ENCODE peak calls at places on chromosomes 2 and 18, in ten cellular contexts. O is mucosa of descending colon; N is heart left ventricle; A is cardiac fibroblast; H is skeletal muscle cell; S is PC-3; Y is CD8-positive, alpha-beta memory T cell; C is fibroblast of pulmonary artery; R is fibroblast of mammary gland; W is SJSA1. P is an unnamed sample.

GRCh38 chr18:78728301-78729098 is 251.1 kb upstream of the SALL3 start:
- DNase-seq in Y (no peak), C (no peak), R (no peak), S (no peak), O (no peak), H (no peak), N (no peak), A (no peak), W (no peak), P (no peak)

GRCh38 chr2:130370490-130370889 is 14.6 kb downstream of the PTPN18 start:
- DNase-seq in N (no peak), O (no peak), C (no peak), Y (peak), R (no peak), S (no peak), A (no peak), W (no peak), H (no peak), P (no peak)

GRCh38 chr2:180411631-180412030 is 404.5 kb upstream of the CWC22 start:
- DNase-seq in N (no peak), R (no peak), W (no peak), S (peak), H (no peak), O (no peak), A (peak), Y (no peak), C (peak), P (no peak)

GRCh38 chr2:84904151-84904550 is 1.3 kb upstream of the TMSB10 start:
- DNase-seq in N (no peak), S (no peak), R (no peak), H (no peak), O (no peak), W (no peak), C (no peak), A (no peak), Y (peak), P (no peak)

GRCh38 chr2:145421841-145422240 is 901.9 kb upstream of the ZEB2 start:
- DNase-seq in C (no peak), N (no peak), R (peak), S (no peak), H (no peak), O (no peak), W (no peak), A (no peak), Y (no peak), P (no peak)

GRCh38 chr2:75289771-75290170 is 90.5 kb upstream of the TACR1 start:
- DNase-seq in Y (no peak), O (no peak), S (no peak), C (no peak), N (no peak), A (peak), W (no peak), H (no peak), R (peak), P (peak)

GRCh38 chr2:105373895-105374401 is 24.9 kb downstream of the FHL2 start:
- DNase-seq in N (no peak), O (no peak), C (no peak), S (no peak), W (peak), R (no peak), Y (no peak), H (no peak), A (no peak), P (peak)

GRCh38 chr18:37294951-37295350 is 270.6 kb downstream of the CELF4 start:
- DNase-seq in N (no peak), W (no peak), H (no peak), C (peak), A (peak), S (peak), R (peak), Y (no peak), O (peak), P (peak)

GRCh38 chr2:176081993-176082884 is 1.5 kb downstream of the EVX2 start:
- DNase-seq in A (no peak), H (no peak), O (no peak), C (no peak), S (no peak), N (no peak), R (no peak), Y (no peak), W (no peak), P (no peak)

DNA sequence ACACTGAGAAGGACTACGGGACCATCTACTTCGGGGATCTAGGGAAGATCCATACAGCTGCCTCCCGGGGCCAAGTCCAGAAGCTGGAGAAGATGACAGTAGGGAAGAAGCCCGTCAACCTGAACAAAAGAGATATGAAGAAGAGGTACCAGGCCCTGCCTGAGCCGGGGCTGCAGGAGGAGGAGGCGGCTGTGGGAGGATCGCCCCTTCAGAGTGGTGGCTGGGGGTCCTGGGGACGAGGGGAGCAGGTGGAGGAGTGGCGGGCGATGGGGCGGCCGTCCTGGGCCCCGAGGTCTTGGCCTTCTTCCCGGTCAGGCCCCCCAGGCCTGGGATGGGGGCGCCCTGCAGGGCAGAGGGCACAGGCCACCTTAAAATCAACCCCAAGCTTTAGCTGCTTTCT is 524 bp downstream of the ANKRD30B start:
- DNase-seq in R (no peak), W (no peak), A (no peak), S (no peak), C (no peak), O (no peak), Y (no peak), N (no peak), H (no peak), P (no peak)
- H3K4me3 ChIP-seq in R (no peak), W (no peak), A (no peak), S (no peak), C (no peak), O (no peak), Y (no peak), N (no peak), H (no peak), P (no peak)

GRCh38 chr18:3454365-3455089 is 4.6 kb downstream of the TGIF1 start:
- DNase-seq in O (no peak), S (peak), A (peak), W (peak), H (no peak), N (peak), Y (peak), C (peak), R (peak), P (peak)

GRCh38 chr18:3455090-3455640 is 5.2 kb downstream of the TGIF1 start:
- DNase-seq in H (no peak), Y (no peak), N (no peak), C (no peak), R (no peak), O (no peak), A (no peak), W (no peak), S (no peak), P (no peak)

GRCh38 chr18:3456686-3457069 is 6.7 kb downstream of the TGIF1 start:
- DNase-seq in R (no peak), Y (no peak), N (no peak), O (no peak), W (no peak), H (no peak), S (peak), A (no peak), C (no peak), P (peak)

GRCh38 chr18:3457261-3457724 is 7.3 kb downstream of the TGIF1 start:
- DNase-seq in H (no peak), S (no peak), Y (no peak), N (no peak), A (no peak), O (peak), W (no peak), C (no peak), R (no peak), P (no peak)

GRCh38 chr18:3455938-3456685 is 6.1 kb downstream of the TGIF1 start:
- DNase-seq in Y (no peak), H (no peak), S (peak), N (no peak), W (peak), R (peak), A (peak), C (peak), O (no peak), P (peak)
- H3K4me3 ChIP-seq in Y (no peak), H (peak), S (peak), N (no peak), W (no peak), R (no peak), A (no peak), C (no peak), O (no peak), P (no peak)

GRCh38 chr18:657311-657997 is at the start of gene TYMS:
- DNase-seq in O (peak), C (peak), H (no peak), S (peak), N (peak), A (peak), R (peak), Y (peak), W (peak), P (peak)
- H3K4me3 ChIP-seq in O (peak), C (peak), H (peak), S (peak), N (peak), A (peak), R (peak), Y (peak), W (peak), P (peak)

DNA sequence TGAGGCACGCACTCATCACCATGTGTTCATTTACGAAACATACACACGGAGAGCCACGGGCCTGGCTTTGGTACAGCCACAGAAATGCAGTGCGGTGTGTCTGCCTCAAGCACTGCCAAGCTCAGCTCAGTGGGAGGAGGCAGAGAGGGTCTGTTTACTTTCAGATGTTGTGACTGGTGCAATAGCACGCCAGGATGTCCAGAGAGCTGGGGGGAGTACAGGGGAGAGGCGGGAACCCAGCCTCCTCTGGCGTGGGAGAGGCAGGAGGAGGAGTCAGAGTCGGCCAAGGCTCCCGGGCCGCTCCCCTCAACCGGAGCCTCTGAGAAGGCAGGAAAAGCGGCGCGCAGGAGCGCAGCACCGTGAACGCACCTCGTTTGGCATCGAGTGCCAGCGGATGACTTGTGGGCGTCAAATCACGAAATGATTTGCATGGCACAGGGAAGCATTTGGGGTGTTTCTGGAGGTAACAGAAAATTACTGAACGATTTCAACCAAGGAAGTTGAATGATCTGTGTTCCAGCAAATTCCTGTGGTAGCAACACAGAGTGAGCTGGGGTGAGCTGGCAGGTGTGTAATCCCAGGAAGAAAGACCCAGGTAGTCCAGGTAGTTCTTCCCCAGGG is 143.0 kb downstream of the ZNF516 start:
- DNase-seq in A (peak), W (peak), C (peak), H (peak), S (peak), O (peak), Y (no peak), R (peak), N (peak), P (peak)
- H3K4me3 ChIP-seq in A (no peak), W (peak), C (no peak), H (peak), S (no peak), O (no peak), Y (no peak), R (peak), N (no peak), P (peak)

DNA sequence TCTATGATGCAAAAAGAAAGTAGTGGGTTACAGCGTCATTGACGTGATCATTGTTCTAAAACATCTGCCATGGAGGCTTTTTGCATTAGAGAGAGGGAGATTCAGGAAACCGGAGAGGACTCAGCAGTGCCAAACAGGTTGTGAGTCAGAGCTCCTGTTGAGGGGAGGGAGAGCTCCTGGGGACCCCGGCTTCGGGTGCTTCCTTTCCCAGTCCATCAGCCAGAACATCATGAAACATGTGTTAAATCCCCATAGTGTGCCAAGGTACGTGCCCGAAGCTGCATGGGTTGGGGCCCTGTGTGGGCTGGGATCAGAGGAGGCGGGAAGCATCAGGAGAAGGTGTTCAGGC is 793 bp upstream of the CYRIA start:
- DNase-seq in O (no peak), H (peak), R (peak), Y (no peak), A (peak), W (no peak), C (peak), S (no peak), N (peak), P (peak)
- H3K4me3 ChIP-seq in O (no peak), H (peak), R (no peak), Y (peak), A (peak), W (no peak), C (peak), S (no peak), N (no peak), P (no peak)

GRCh38 chr2:70144443-70145167 is 46.2 kb downstream of the C2orf42 start:
- DNase-seq in H (no peak), A (no peak), W (no peak), Y (no peak), S (no peak), O (no peak), N (no peak), R (no peak), C (no peak), P (no peak)

GRCh38 chr2:70141754-70142589 is 48.8 kb downstream of the C2orf42 start:
- DNase-seq in C (peak), A (no peak), W (peak), R (peak), O (no peak), H (no peak), S (no peak), N (no peak), Y (peak), P (no peak)

GRCh38 chr2:70142590-70143313 is 48.1 kb downstream of the C2orf42 start:
- DNase-seq in W (peak), S (peak), N (peak), Y (peak), R (peak), A (peak), O (peak), H (peak), C (peak), P (peak)

GRCh38 chr2:70145168-70145538 is 45.7 kb downstream of the C2orf42 start:
- DNase-seq in O (no peak), H (no peak), R (no peak), C (no peak), S (no peak), N (no peak), Y (no peak), W (no peak), A (no peak), P (no peak)

GRCh38 chr2:70143314-70144150 is 47.3 kb downstream of the C2orf42 start:
- DNase-seq in R (peak), H (no peak), S (peak), A (peak), N (peak), C (peak), O (peak), Y (peak), W (peak), P (peak)
- H3K4me3 ChIP-seq in R (peak), H (peak), S (peak), A (peak), N (no peak), C (peak), O (no peak), Y (peak), W (peak), P (no peak)